ENCODE peak calls at places on chromosomes 11 and 22, in nine cellular contexts. H is ovary; X is CD8-positive, alpha-beta T cell; A is pancreas; K is fibroblast of mammary gland; M is Panc1; Q is astrocyte of the spinal cord; T is cardiac muscle cell; B is fibroblast of the aortic adventitia. V is an unnamed sample.

GRCh38 chr11:22510741-22511140 is 114.9 kb downstream of the FANCF start:
- DNase-seq in A (no peak), H (no peak), K (peak; percentile 80), T (no peak), X (no peak), M (no peak), Q (peak; percentile 25), B (peak; percentile 30), V (peak; percentile 24)

GRCh38 chr11:68373810-68374501 is 61.6 kb downstream of the LRP5 start:
- DNase-seq in X (no peak), K (peak; percentile 51), T (peak; percentile 15), Q (peak; percentile 29), A (peak; percentile 52), M (no peak), B (peak; percentile 23), H (peak; percentile 45), V (peak; percentile 50)

GRCh38 chr11:68978931-68979591 is 1.7 kb downstream of the MRGPRD start:
- DNase-seq in M (no peak), Q (no peak), X (no peak), B (no peak), A (no peak), H (no peak), K (no peak), T (no peak), V (no peak)

GRCh38 chr11:118353084-118353710 is 6.2 kb upstream of the UBE4A start:
- DNase-seq in X (no peak), Q (peak; percentile 25), B (peak; percentile 49), K (peak; percentile 35), T (peak; percentile 10), A (no peak), M (no peak), H (no peak), V (peak; percentile 16)

GRCh38 chr22:32842486-32842885 is 41.0 kb downstream of the TIMP3 start:
- DNase-seq in Q (no peak), T (no peak), B (no peak), A (no peak), M (no peak), K (peak; percentile 56), X (no peak), H (no peak), V (no peak)

GRCh38 chr11:119551726-119552510 is 128.9 kb upstream of the THY1 start:
- DNase-seq in H (no peak), M (no peak), Q (no peak), T (no peak), B (peak; percentile 45), A (no peak), K (no peak), X (no peak), V (peak; percentile 6)

GRCh38 chr22:21684492-21685163 is 18.8 kb downstream of the PPIL2 start:
- DNase-seq in K (no peak), M (no peak), Q (no peak), B (no peak), T (no peak), X (no peak), A (no peak), H (no peak), V (no peak)

GRCh38 chr11:11514246-11514645 is 107.6 kb downstream of the GALNT18 start:
- DNase-seq in M (no peak), B (peak; percentile 2), X (no peak), Q (no peak), A (no peak), H (no peak), T (no peak), K (no peak), V (no peak)

GRCh38 chr11:86947541-86947940 is 7.7 kb downstream of the FZD4 start:
- DNase-seq in Q (no peak), M (no peak), H (no peak), T (no peak), B (peak; percentile 42), A (no peak), X (no peak), K (peak; percentile 83), V (peak; percentile 63)

GRCh38 chr11:18798941-18799469 is 7.4 kb upstream of the PTPN5 start:
- DNase-seq in M (no peak), A (no peak), T (no peak), B (no peak), K (no peak), X (no peak), H (no peak), Q (no peak), V (no peak)

GRCh38 chr11:30586251-30587144 is at the start of gene MPPED2:
- DNase-seq in Q (no peak), M (no peak), T (peak; percentile 83), A (peak; percentile 37), X (peak; percentile 17), H (peak; percentile 15), B (peak; percentile 2), K (no peak), V (no peak)

GRCh38 chr11:32154275-32154674 is 63.4 kb downstream of the RCN1 start:
- DNase-seq in X (no peak), A (no peak), T (no peak), K (peak; percentile 32), B (peak; percentile 16), Q (peak; percentile 25), M (no peak), H (no peak), V (peak; percentile 30)

GRCh38 chr11:115194798-115195101 is 309.5 kb downstream of the CADM1 start:
- DNase-seq in X (no peak), M (no peak), K (no peak), B (no peak), Q (no peak), H (no peak), T (no peak), A (no peak), V (peak; percentile 88)

GRCh38 chr11:71120346-71120963 is 131.9 kb downstream of the SHANK2 start:
- DNase-seq in A (peak; percentile 56), T (peak; percentile 61), Q (no peak), M (no peak), X (no peak), H (no peak), K (peak; percentile 11), B (peak; percentile 18), V (no peak)

GRCh38 chr11:66493124-66493523 is 12.9 kb downstream of the DPP3 start:
- DNase-seq in T (no peak), M (no peak), K (no peak), A (no peak), H (no peak), Q (no peak), B (no peak), X (no peak), V (no peak)

GRCh38 chr11:66497206-66497605 is 13.2 kb upstream of the BBS1 start:
- DNase-seq in A (no peak), H (no peak), Q (no peak), M (no peak), X (no peak), K (no peak), T (no peak), B (no peak), V (no peak)

GRCh38 chr11:66494935-66495334 is 14.7 kb downstream of the DPP3 start:
- DNase-seq in Q (no peak), A (no peak), M (no peak), T (peak; percentile 42), K (no peak), B (no peak), H (no peak), X (no peak), V (no peak)

GRCh38 chr11:66494458-66494857 is 14.2 kb downstream of the DPP3 start:
- DNase-seq in X (no peak), H (no peak), Q (no peak), T (no peak), B (no peak), K (no peak), M (no peak), A (no peak), V (no peak)

GRCh38 chr11:66495401-66495844 is 15.0 kb upstream of the BBS1 start:
- DNase-seq in H (no peak), B (no peak), Q (no peak), X (no peak), K (no peak), A (no peak), M (no peak), T (no peak), V (no peak)
- H3K4me3 ChIP-seq in H (no peak overlapping the region), B (no peak overlapping the region), Q (no peak overlapping the region), X (no peak overlapping the region), K (no peak overlapping the region), A (no peak overlapping the region), M (no peak overlapping the region), T (no peak overlapping the region), V (no peak overlapping the region)

GRCh38 chr11:131511794-131512193 is 141.4 kb downstream of the NTM start:
- DNase-seq in K (peak; percentile 10), Q (no peak), B (no peak), X (no peak), A (peak; percentile 41), H (no peak), T (peak; percentile 54), M (peak; percentile 2), V (peak; percentile 2)
- TF ChIP-seq CTCF in K (peak; percentile 38), Q (peak; percentile 48), B (peak; percentile 38), X (no peak), A (peak; percentile 15), H (no peak), T (peak; percentile 58), M (peak; percentile 77), V (peak; percentile 49)

GRCh38 chr11:126034026-126034822 is 28.4 kb downstream of the CDON start:
- DNase-seq in T (no peak), B (peak; percentile 37), Q (no peak), X (no peak), A (no peak), M (no peak), K (no peak), H (no peak), V (peak; percentile 1)
- H3K4me3 ChIP-seq in T (no peak overlapping the region), B (no peak overlapping the region), Q (no peak overlapping the region), X (no peak overlapping the region), A (no peak overlapping the region), M (no peak overlapping the region), K (no peak overlapping the region), H (no peak overlapping the region), V (no peak overlapping the region)

GRCh38 chr11:122755409-122755808 is 82.9 kb upstream of the CRTAM start:
- DNase-seq in Q (no peak), B (no peak), M (no peak), H (no peak), A (no peak), X (no peak), T (peak; percentile 52), K (no peak), V (no peak)

GRCh38 chr11:122755941-122756340 is 82.4 kb upstream of the CRTAM start:
- DNase-seq in K (no peak), B (no peak), H (no peak), A (no peak), M (no peak), X (no peak), Q (no peak), T (no peak), V (peak; percentile 45)

GRCh38 chr11:122754553-122755322 is 83.6 kb upstream of the CRTAM start:
- DNase-seq in A (no peak), K (no peak), T (peak; percentile 41), M (no peak), H (no peak), X (peak; percentile 45), Q (no peak), B (no peak), V (no peak)

GRCh38 chr11:122756417-122756816 is 81.9 kb upstream of the CRTAM start:
- DNase-seq in K (no peak), A (no peak), X (peak; percentile 64), H (no peak), M (no peak), T (no peak), B (no peak), Q (no peak), V (no peak)

DNA sequence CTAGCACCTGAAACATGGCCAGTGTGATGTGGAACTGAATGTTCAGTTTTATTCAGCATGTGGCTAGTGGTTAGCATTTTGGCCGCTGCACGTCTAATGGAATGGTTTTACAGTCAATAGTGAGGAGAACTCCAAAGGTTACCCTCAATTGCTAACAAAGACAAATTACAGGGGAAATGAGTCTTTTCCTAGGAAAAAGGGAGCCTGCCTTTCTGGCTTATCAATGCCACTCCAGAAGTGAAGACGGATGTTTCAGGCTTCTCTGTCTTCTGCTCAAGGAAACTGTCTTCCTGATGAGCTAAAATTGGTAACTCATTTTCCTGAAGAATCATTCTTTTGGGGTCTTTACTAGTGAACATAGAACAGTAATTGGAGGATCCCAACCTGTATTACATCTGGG is 84.3 kb upstream of the CRTAM start:
- DNase-seq in K (no peak), X (no peak), Q (no peak), M (no peak), A (no peak), B (no peak), T (no peak), H (no peak), V (no peak)
- TF ChIP-seq CTCF in K (no peak), X (no peak), Q (no peak), M (no peak), A (no peak), B (no peak), T (no peak), H (no peak), V (no peak)

V was measured in AG10803.